ENCODE peak calls at places on chromosomes 1 and 21, in four cellular contexts. One of them, this sample, is unnamed. For H3K36me3, the result is how much of the 10 kb centered on the place peaks cover.

GRCh38 chr21:18803624-18804023 is 400.0 kb upstream of the TMPRSS15 start:
- DNase-seq in ovary: no peak
- DNase-seq in lower lobe of right lung: no peak
- DNase-seq in brain microvascular endothelial cell: no peak
- DNase-seq in this sample: no peak

GRCh38 chr1:89598450-89599331 is 34.2 kb upstream of the LRRC8C start:
- DNase-seq in ovary: no peak
- DNase-seq in lower lobe of right lung: no peak
- DNase-seq in brain microvascular endothelial cell: peak
- DNase-seq in this sample: peak

GRCh38 chr1:71861022-71861421 is 421.3 kb downstream of the NEGR1 start:
- DNase-seq in ovary: no peak
- DNase-seq in lower lobe of right lung: no peak
- DNase-seq in brain microvascular endothelial cell: no peak
- DNase-seq in this sample: peak

GRCh38 chr1:36108314-36108713 is 16.7 kb downstream of the COL8A2 start:
- DNase-seq in ovary: no peak
- DNase-seq in lower lobe of right lung: no peak
- DNase-seq in brain microvascular endothelial cell: peak
- DNase-seq in this sample: no peak

GRCh38 chr1:208272713-208273112 is 28.5 kb upstream of the PLXNA2 start:
- DNase-seq in ovary: no peak
- DNase-seq in lower lobe of right lung: no peak
- DNase-seq in brain microvascular endothelial cell: no peak
- DNase-seq in this sample: no peak

GRCh38 chr1:203204776-203205175 is 18.3 kb upstream of the CHI3L1 start:
- DNase-seq in ovary: no peak
- DNase-seq in lower lobe of right lung: no peak
- DNase-seq in brain microvascular endothelial cell: no peak
- DNase-seq in this sample: no peak

GRCh38 chr1:5901841-5902240 is 90.4 kb downstream of the NPHP4 start:
- DNase-seq in ovary: no peak
- DNase-seq in lower lobe of right lung: no peak
- DNase-seq in brain microvascular endothelial cell: no peak
- DNase-seq in this sample: no peak

GRCh38 chr1:56097713-56098112 is 481.6 kb downstream of the PLPP3 start:
- DNase-seq in ovary: no peak
- DNase-seq in lower lobe of right lung: no peak
- DNase-seq in brain microvascular endothelial cell: no peak
- DNase-seq in this sample: no peak

GRCh38 chr1:242432491-242433095 is 91.9 kb downstream of the PLD5 start:
- DNase-seq in ovary: no peak
- DNase-seq in lower lobe of right lung: no peak
- DNase-seq in brain microvascular endothelial cell: no peak
- DNase-seq in this sample: no peak

GRCh38 chr1:22976461-22977243 is 4.0 kb upstream of the LACTBL1 start:
- DNase-seq in ovary: no peak
- DNase-seq in lower lobe of right lung: peak
- DNase-seq in brain microvascular endothelial cell: peak
- DNase-seq in this sample: peak

GRCh38 chr1:25821630-25822091 is 1.9 kb downstream of the MTFR1L start:
- DNase-seq in ovary: peak
- DNase-seq in lower lobe of right lung: no peak
- DNase-seq in brain microvascular endothelial cell: no peak
- DNase-seq in this sample: no peak

GRCh38 chr1:206001476-206001888 is 1.7 kb downstream of the RAB7B start:
- DNase-seq in ovary: no peak
- DNase-seq in lower lobe of right lung: no peak
- DNase-seq in brain microvascular endothelial cell: peak
- DNase-seq in this sample: peak

GRCh38 chr21:21406918-21407317 is 408.7 kb downstream of the NCAM2 start:
- DNase-seq in ovary: no peak
- DNase-seq in lower lobe of right lung: no peak
- DNase-seq in brain microvascular endothelial cell: no peak
- DNase-seq in this sample: no peak

GRCh38 chr1:105909811-105910210 is 1146.7 kb upstream of the PRMT6 start:
- DNase-seq in ovary: no peak
- DNase-seq in lower lobe of right lung: no peak
- DNase-seq in brain microvascular endothelial cell: no peak
- DNase-seq in this sample: no peak
- TF ChIP-seq CTCF in ovary: no peak
- TF ChIP-seq CTCF in lower lobe of right lung: no peak
- TF ChIP-seq CTCF in brain microvascular endothelial cell: no peak
- TF ChIP-seq CTCF in this sample: no peak

GRCh38 chr1:8396083-8396911 is 78.4 kb downstream of the SLC45A1 start:
- DNase-seq in ovary: no peak
- DNase-seq in lower lobe of right lung: no peak
- DNase-seq in brain microvascular endothelial cell: peak
- DNase-seq in this sample: no peak

GRCh38 chr1:8398086-8398485 is 80.2 kb downstream of the SLC45A1 start:
- DNase-seq in ovary: no peak
- DNase-seq in lower lobe of right lung: no peak
- DNase-seq in brain microvascular endothelial cell: no peak
- DNase-seq in this sample: no peak

GRCh38 chr1:8397511-8397910 is 79.6 kb downstream of the SLC45A1 start:
- DNase-seq in ovary: no peak
- DNase-seq in lower lobe of right lung: no peak
- DNase-seq in brain microvascular endothelial cell: peak
- DNase-seq in this sample: no peak

GRCh38 chr1:8396912-8397406 is 79.0 kb downstream of the SLC45A1 start:
- DNase-seq in ovary: no peak
- DNase-seq in lower lobe of right lung: no peak
- DNase-seq in brain microvascular endothelial cell: peak
- DNase-seq in this sample: peak

GRCh38 chr1:8398677-8399076 is 80.8 kb downstream of the SLC45A1 start:
- DNase-seq in ovary: no peak
- DNase-seq in lower lobe of right lung: no peak
- DNase-seq in brain microvascular endothelial cell: no peak
- DNase-seq in this sample: no peak
- H3K36me3 ChIP-seq in ovary: under half
- H3K36me3 ChIP-seq in lower lobe of right lung: under half
- H3K36me3 ChIP-seq in brain microvascular endothelial cell: under half
- H3K36me3 ChIP-seq in this sample: under half

GRCh38 chr1:12275370-12275769 is 45.5 kb downstream of the VPS13D start:
- DNase-seq in ovary: peak
- DNase-seq in lower lobe of right lung: peak
- DNase-seq in brain microvascular endothelial cell: peak
- DNase-seq in this sample: no peak

GRCh38 chr1:12279728-12280469 is 50.1 kb downstream of the VPS13D start:
- DNase-seq in ovary: no peak
- DNase-seq in lower lobe of right lung: no peak
- DNase-seq in brain microvascular endothelial cell: peak
- DNase-seq in this sample: no peak

GRCh38 chr1:12272770-12273169 is 42.9 kb downstream of the VPS13D start:
- DNase-seq in ovary: no peak
- DNase-seq in lower lobe of right lung: no peak
- DNase-seq in brain microvascular endothelial cell: no peak
- DNase-seq in this sample: no peak

GRCh38 chr1:12278998-12279397 is 49.2 kb downstream of the VPS13D start:
- DNase-seq in ovary: no peak
- DNase-seq in lower lobe of right lung: no peak
- DNase-seq in brain microvascular endothelial cell: no peak
- DNase-seq in this sample: no peak

GRCh38 chr1:12276225-12276624 is 46.4 kb downstream of the VPS13D start:
- DNase-seq in ovary: no peak
- DNase-seq in lower lobe of right lung: no peak
- DNase-seq in brain microvascular endothelial cell: peak
- DNase-seq in this sample: peak
- TF ChIP-seq CTCF in ovary: no peak
- TF ChIP-seq CTCF in lower lobe of right lung: peak
- TF ChIP-seq CTCF in brain microvascular endothelial cell: peak
- TF ChIP-seq CTCF in this sample: peak

GRCh38 chr1:200992382-200993101 is 31.0 kb downstream of the KIF21B start:
- DNase-seq in ovary: no peak
- DNase-seq in lower lobe of right lung: no peak
- DNase-seq in brain microvascular endothelial cell: no peak
- DNase-seq in this sample: no peak
- H3K36me3 ChIP-seq in ovary: under half
- H3K36me3 ChIP-seq in lower lobe of right lung: under half
- H3K36me3 ChIP-seq in brain microvascular endothelial cell: under half
- H3K36me3 ChIP-seq in this sample: under half

DNA sequence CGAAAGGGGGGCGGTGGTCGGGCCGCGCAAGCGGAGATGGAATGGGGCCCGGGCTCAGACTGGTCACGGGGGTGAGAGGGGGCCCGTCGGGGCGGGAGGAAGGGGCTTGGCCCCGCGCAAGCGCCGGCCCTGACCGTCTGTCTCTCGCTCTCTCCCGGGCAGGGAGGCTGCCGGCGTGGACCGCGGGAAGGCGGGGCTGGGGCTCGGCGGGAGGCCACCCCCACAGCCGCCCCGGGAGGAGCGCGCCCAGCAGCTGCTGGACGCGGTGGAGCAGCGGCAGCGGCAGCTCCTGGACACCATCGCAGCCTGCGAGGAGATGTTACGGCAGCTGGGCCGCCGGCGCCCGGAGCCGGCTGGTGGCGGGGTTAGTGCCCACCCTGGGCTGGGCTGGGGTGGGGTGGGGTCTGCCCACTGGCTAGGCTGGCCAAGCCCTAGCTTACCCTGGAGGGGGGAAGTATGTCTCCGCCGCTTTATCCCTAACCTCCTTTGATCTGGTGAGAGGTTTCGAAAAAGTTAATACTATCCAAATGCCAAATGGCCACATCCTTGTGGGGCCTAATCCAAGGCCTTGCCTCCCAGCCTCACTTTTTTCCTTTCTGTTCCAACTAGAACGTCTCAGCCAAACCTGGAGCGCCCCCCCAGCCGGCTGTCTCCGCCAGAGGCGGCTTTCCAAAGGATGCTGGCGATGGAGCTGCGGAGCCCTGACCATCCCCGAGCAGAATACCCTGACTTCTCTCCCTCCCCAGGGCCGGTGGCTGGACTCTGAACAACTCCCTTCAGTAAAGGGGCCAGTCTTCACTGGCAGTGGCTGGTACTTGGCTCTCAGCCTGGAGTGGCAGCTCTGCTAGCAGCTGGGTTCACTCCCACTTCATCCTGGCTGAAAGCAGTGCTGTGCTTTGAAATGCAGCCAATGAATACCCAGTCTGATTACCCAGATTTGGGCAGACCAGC is 636 bp upstream of the YRDC start:
- DNase-seq in ovary: peak
- DNase-seq in lower lobe of right lung: peak
- DNase-seq in brain microvascular endothelial cell: peak
- DNase-seq in this sample: peak
- TF ChIP-seq CTCF in ovary: no peak
- TF ChIP-seq CTCF in lower lobe of right lung: no peak
- TF ChIP-seq CTCF in brain microvascular endothelial cell: no peak
- TF ChIP-seq CTCF in this sample: no peak

GRCh38 chr1:10271090-10271489 is 60.7 kb downstream of the KIF1B start:
- DNase-seq in ovary: no peak
- DNase-seq in lower lobe of right lung: no peak
- DNase-seq in brain microvascular endothelial cell: no peak
- DNase-seq in this sample: no peak
- H3K36me3 ChIP-seq in ovary: under half
- H3K36me3 ChIP-seq in lower lobe of right lung: half or more
- H3K36me3 ChIP-seq in brain microvascular endothelial cell: under half
- H3K36me3 ChIP-seq in this sample: under half

GRCh38 chr1:31155216-31155806 is 84.4 kb downstream of the NKAIN1 start:
- DNase-seq in ovary: peak
- DNase-seq in lower lobe of right lung: peak
- DNase-seq in brain microvascular endothelial cell: peak
- DNase-seq in this sample: peak
- TF ChIP-seq CTCF in ovary: no peak
- TF ChIP-seq CTCF in lower lobe of right lung: peak
- TF ChIP-seq CTCF in brain microvascular endothelial cell: peak
- TF ChIP-seq CTCF in this sample: no peak

DNA sequence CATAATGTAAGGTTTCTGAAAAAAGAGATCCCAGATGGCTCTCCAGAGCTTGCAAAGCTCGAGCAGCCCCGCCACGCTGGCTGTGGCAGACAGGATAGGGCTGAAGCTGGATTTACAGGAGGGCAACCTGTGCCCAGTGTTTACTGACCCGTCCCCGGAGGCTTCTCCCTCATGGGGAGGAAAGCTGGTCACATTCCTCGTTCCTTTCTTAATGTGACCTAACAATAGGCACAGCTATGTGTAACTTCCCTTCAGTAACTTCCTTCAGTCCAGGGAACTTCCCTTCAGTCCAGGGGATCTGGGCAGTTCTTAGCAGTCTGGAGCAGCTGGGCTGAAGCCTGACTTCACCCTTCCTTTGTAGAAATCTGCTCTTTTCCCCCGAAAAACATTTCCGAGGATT is 7.7 kb downstream of the SLFNL1 start:
- DNase-seq in ovary: no peak
- DNase-seq in lower lobe of right lung: no peak
- DNase-seq in brain microvascular endothelial cell: no peak
- DNase-seq in this sample: no peak
- H3K36me3 ChIP-seq in ovary: under half
- H3K36me3 ChIP-seq in lower lobe of right lung: under half
- H3K36me3 ChIP-seq in brain microvascular endothelial cell: half or more
- H3K36me3 ChIP-seq in this sample: under half